ENCODE peak calls at places on chromosomes 13 and 19, in ten cellular contexts. F is GM20000; Y is nucleus accumbens; U is iris pigment epithelial cell; R is HTR-8/SVneo; A is stimulated activated CD4-positive, alpha-beta T cell treated with anti-CD3 and anti-CD28 coated beads, Interleukin-12 subunit alpha, Interleukin-12 subunit beta, amount 100 ng/mL, for 4 hours; B is AG04450; D is NCI-H1417; K is tibial artery; X is stomach. J is an unnamed sample.

GRCh38 chr13:96781141-96781540 is 213.1 kb downstream of the OXGR1 start:
- DNase-seq in D (no peak), Y (peak; percentile 29), F (no peak), U (no peak), A (no peak), B (no peak), R (no peak), X (no peak), K (peak; percentile 93), J (no peak)

GRCh38 chr13:74839656-74840055 is 642.3 kb downstream of the TBC1D4 start:
- DNase-seq in D (no peak), K (no peak), B (no peak), F (no peak), Y (no peak), X (no peak), A (no peak), U (peak; percentile 76), R (no peak), J (no peak)

GRCh38 chr13:33483471-33483870 is 197.9 kb upstream of the STARD13 start:
- DNase-seq in K (no peak), B (no peak), U (peak; percentile 57), A (no peak), X (no peak), F (no peak), Y (no peak), R (peak; percentile 24), D (no peak), J (no peak)

GRCh38 chr13:75760182-75760981 is 124.3 kb downstream of the LMO7 start:
- DNase-seq in F (peak; percentile 33), R (no peak), U (peak; percentile 42), D (peak; percentile 93), X (peak; percentile 85), A (no peak), Y (peak; percentile 84), B (no peak), K (no peak), J (peak; percentile 81)

GRCh38 chr19:49983645-49984229 is 22.8 kb upstream of the SIGLEC11 start:
- DNase-seq in D (peak; percentile 71), F (peak; percentile 70), U (peak; percentile 29), A (peak; percentile 80), B (no peak), Y (no peak), X (peak; percentile 67), K (no peak), R (peak; percentile 56), J (peak; percentile 74)

GRCh38 chr13:109272595-109273325 is 513.6 kb downstream of the IRS2 start:
- DNase-seq in B (no peak), F (no peak), K (no peak), X (no peak), U (peak; percentile 49), Y (no peak), A (no peak), R (no peak), D (no peak), J (no peak)

GRCh38 chr13:50713849-50714248 is 129.6 kb downstream of the DLEU7 start:
- DNase-seq in B (peak; percentile 34), U (peak; percentile 98), F (peak; percentile 30), X (no peak), A (no peak), R (peak; percentile 12), Y (no peak), K (no peak), D (no peak), J (peak; percentile 19)

GRCh38 chr19:18090545-18091216 is 3.9 kb upstream of the IL12RB1 start:
- DNase-seq in B (no peak), A (no peak), R (no peak), X (no peak), D (no peak), Y (no peak), F (no peak), K (no peak), U (peak; percentile 55), J (no peak)

GRCh38 chr19:30882411-30883005 is 466.7 kb downstream of the TSHZ3 start:
- DNase-seq in F (no peak), R (no peak), D (no peak), Y (no peak), A (no peak), U (no peak), K (no peak), B (no peak), X (no peak), J (no peak)

GRCh38 chr13:66312312-66313087 is 917.6 kb downstream of the PCDH9 start:
- DNase-seq in A (no peak), D (peak; percentile 50), F (no peak), K (no peak), X (peak; percentile 60), Y (no peak), R (no peak), U (peak; percentile 92), B (peak; percentile 4), J (peak; percentile 61)

GRCh38 chr13:94858856-94859811 is 146.8 kb upstream of the SOX21 start:
- DNase-seq in R (no peak), A (no peak), Y (peak; percentile 62), D (peak; percentile 23), K (peak; percentile 74), B (no peak), X (peak; percentile 35), F (no peak), U (peak; percentile 5), J (peak; percentile 31)

GRCh38 chr13:75628811-75629210 is 7.3 kb upstream of the LMO7 start:
- DNase-seq in K (no peak), F (no peak), B (no peak), D (no peak), R (no peak), X (no peak), U (no peak), Y (no peak), A (no peak), J (no peak)

GRCh38 chr19:46861691-46862503 is 1.1 kb downstream of the ARHGAP35 start:
- DNase-seq in D (peak; percentile 57), K (no peak), B (no peak), R (no peak), A (no peak), X (peak; percentile 28), U (peak; percentile 32), F (no peak), Y (no peak), J (peak; percentile 53)

GRCh38 chr13:23579886-23580706 is 9.9 kb downstream of the TNFRSF19 start:
- DNase-seq in F (no peak), K (no peak), U (peak; percentile 25), R (no peak), B (no peak), Y (no peak), D (no peak), A (no peak), X (no peak), J (no peak)

GRCh38 chr19:31725051-31725450 is 375.8 kb upstream of the TSHZ3 start:
- DNase-seq in R (no peak), K (no peak), F (no peak), X (no peak), D (no peak), U (no peak), B (no peak), A (no peak), Y (no peak), J (no peak)

GRCh38 chr19:18541992-18542935 is 1.1 kb downstream of the FKBP8 start:
- DNase-seq in A (no peak), D (no peak), K (no peak), X (no peak), F (no peak), R (no peak), U (no peak), Y (no peak), B (no peak), J (no peak)

GRCh38 chr19:46482645-46483044 is 11.3 kb upstream of the PNMA8A start:
- DNase-seq in R (no peak), B (no peak), X (no peak), A (no peak), D (no peak), Y (no peak), U (peak; percentile 28), K (no peak), F (no peak), J (no peak)

GRCh38 chr13:58340895-58341294 is 709.4 kb downstream of the PCDH17 start:
- DNase-seq in K (no peak), F (no peak), D (no peak), B (no peak), A (no peak), R (no peak), U (no peak), X (no peak), Y (no peak), J (no peak)

GRCh38 chr19:49362048-49362925 is at the start of gene TEAD2:
- DNase-seq in U (peak; percentile 34), B (no peak), K (peak; percentile 90), Y (no peak), F (peak; percentile 58), R (peak; percentile 66), A (no peak), X (peak; percentile 73), D (no peak), J (peak; percentile 86)

GRCh38 chr19:57665261-57665806 is 3.4 kb upstream of the ZSCAN4 start:
- DNase-seq in A (no peak), D (peak; percentile 29), B (no peak), U (no peak), K (no peak), Y (peak; percentile 2), R (no peak), F (no peak), X (no peak), J (no peak)

GRCh38 chr13:27636624-27637288 is 15.1 kb downstream of the POLR1D start:
- DNase-seq in B (no peak), X (no peak), D (peak; percentile 75), R (no peak), U (peak; percentile 14), F (no peak), K (no peak), A (no peak), Y (no peak), J (no peak)

GRCh38 chr13:26420282-26420960 is 137.1 kb upstream of the WASF3 start:
- DNase-seq in U (no peak), F (no peak), D (peak; percentile 0), B (no peak), K (no peak), R (no peak), A (no peak), X (no peak), Y (no peak), J (no peak)

GRCh38 chr19:615619-616018 is 17.7 kb downstream of the POLRMT start:
- DNase-seq in A (no peak), X (no peak), Y (no peak), K (no peak), D (no peak), B (no peak), R (no peak), U (peak; percentile 34), F (no peak), J (no peak)

GRCh38 chr19:4970558-4971423 is 1.9 kb downstream of the KDM4B start:
- DNase-seq in R (no peak), B (no peak), U (peak; percentile 41), X (peak; percentile 46), D (peak; percentile 62), K (no peak), Y (no peak), F (no peak), A (no peak), J (peak; percentile 49)

GRCh38 chr19:20558011-20558410 is 7.6 kb downstream of the ZNF737 start:
- DNase-seq in R (no peak), U (no peak), D (no peak), K (no peak), B (no peak), A (no peak), X (no peak), F (no peak), Y (no peak), J (no peak)

GRCh38 chr19:47661161-47661560 is 52.1 kb upstream of the EHD2 start:
- DNase-seq in F (no peak), R (no peak), K (peak; percentile 77), U (no peak), D (no peak), A (no peak), B (no peak), Y (peak; percentile 11), X (no peak), J (no peak)

GRCh38 chr19:1266818-1267440 is 2.2 kb upstream of the CIRBP start:
- DNase-seq in K (peak; percentile 88), B (no peak), R (no peak), X (peak; percentile 80), Y (no peak), D (peak; percentile 87), F (no peak), U (peak; percentile 30), A (peak; percentile 68), J (peak; percentile 86)

GRCh38 chr13:85377783-85378182 is 421.4 kb downstream of the SLITRK6 start:
- DNase-seq in U (no peak), K (no peak), A (no peak), R (no peak), Y (no peak), D (no peak), X (no peak), B (no peak), F (no peak), J (no peak)